ENCODE peak calls at places on chromosomes 7 and 10, in nine cellular contexts. J is brain microvascular endothelial cell, E is PC-9, P is cardiac muscle cell, V is fibroblast of lung, X is OCI-LY7, B is neuronal stem cell, N is uterus, F is gastrocnemius medialis. K is an unnamed sample.

GRCh38 chr7:2709553-2710165 is 21.7 kb downstream of the AMZ1 start:
- DNase-seq in J (no peak), E (no peak), P (peak; percentile 59), V (peak; percentile 40), X (peak; percentile 92), B (peak; percentile 62), N (peak; percentile 57), F (no peak), K (no peak)

GRCh38 chr7:159143780-159144755 is 599 bp downstream of the VIPR2 start:
- DNase-seq in J (no peak), E (no peak), P (no peak), V (no peak), X (no peak), B (peak; percentile 23), N (peak; percentile 52), F (no peak), K (no peak)

GRCh38 chr7:65411249-65411648 is 37.6 kb downstream of the ZNF92 start:
- DNase-seq in J (no peak), E (no peak), P (no peak), V (no peak), X (no peak), B (no peak), N (no peak), F (no peak), K (no peak)

GRCh38 chr7:46603780-46604725 is 683.0 kb upstream of the IGFBP3 start:
- DNase-seq in J (peak; percentile 91), E (no peak), P (peak; percentile 93), V (peak; percentile 95), X (no peak), B (no peak), N (peak; percentile 86), F (peak; percentile 93), K (peak; percentile 90)

GRCh38 chr7:29852457-29852856 is 46.1 kb downstream of the WIPF3 start:
- DNase-seq in J (no peak), E (peak; percentile 74), P (no peak), V (no peak), X (no peak), B (no peak), N (no peak), F (peak; percentile 32), K (no peak)

GRCh38 chr7:33195264-33195663 is 65.9 kb downstream of the BBS9 start:
- DNase-seq in J (peak; percentile 84), E (peak; percentile 47), P (peak; percentile 91), V (peak; percentile 60), X (no peak), B (no peak), N (no peak), F (no peak), K (no peak)

GRCh38 chr10:132836832-132837540 is 51.0 kb upstream of the NKX6-2 start:
- DNase-seq in J (no peak), E (no peak), P (peak; percentile 40), V (peak; percentile 29), X (peak; percentile 42), B (peak; percentile 57), N (peak; percentile 25), F (no peak), K (no peak)

GRCh38 chr10:57785546-57785945 is 482.1 kb downstream of the IPMK start:
- DNase-seq in J (no peak), E (peak; percentile 58), P (no peak), V (no peak), X (no peak), B (no peak), N (no peak), F (no peak), K (no peak)

GRCh38 chr10:28181478-28182096 is 121.3 kb downstream of the MPP7 start:
- DNase-seq in J (no peak), E (no peak), P (no peak), V (peak; percentile 16), X (no peak), B (no peak), N (no peak), F (no peak), K (no peak)

GRCh38 chr10:36173364-36173763 is 531.3 kb upstream of the FZD8 start:
- DNase-seq in J (peak; percentile 22), E (no peak), P (peak; percentile 45), V (no peak), X (no peak), B (no peak), N (no peak), F (no peak), K (no peak)

GRCh38 chr7:132092106-132092505 is 484.2 kb downstream of the PLXNA4 start:
- DNase-seq in J (no peak), E (peak; percentile 51), P (no peak), V (no peak), X (no peak), B (no peak), N (no peak), F (no peak), K (no peak)

GRCh38 chr7:87369216-87369615 is 23.8 kb downstream of the CROT start:
- DNase-seq in J (no peak), E (no peak), P (no peak), V (no peak), X (no peak), B (no peak), N (no peak), F (no peak), K (no peak)

GRCh38 chr10:25465582-25466372 is 291.0 kb downstream of the GPR158 start:
- DNase-seq in J (no peak), E (peak; percentile 59), P (no peak), V (no peak), X (no peak), B (no peak), N (no peak), F (no peak), K (no peak)

GRCh38 chr7:151900591-151901312 is 23.8 kb upstream of the PRKAG2 start:
- DNase-seq in J (no peak), E (no peak), P (peak; percentile 10), V (no peak), X (no peak), B (no peak), N (no peak), F (no peak), K (no peak)

GRCh38 chr7:8822595-8822994 is 389.2 kb downstream of the NXPH1 start:
- DNase-seq in J (no peak), E (no peak), P (no peak), V (no peak), X (no peak), B (no peak), N (no peak), F (no peak), K (no peak)

GRCh38 chr7:151431768-151432311 is 8.1 kb downstream of the CRYGN start:
- DNase-seq in J (no peak), E (no peak), P (no peak), V (no peak), X (no peak), B (no peak), N (no peak), F (no peak), K (no peak)

GRCh38 chr10:129951251-129951808 is 12.7 kb downstream of the EBF3 start:
- DNase-seq in J (no peak), E (no peak), P (peak; percentile 70), V (no peak), X (no peak), B (no peak), N (peak; percentile 9), F (no peak), K (no peak)

GRCh38 chr10:129951841-129952240 is 12.2 kb downstream of the EBF3 start:
- DNase-seq in J (no peak), E (no peak), P (no peak), V (no peak), X (no peak), B (no peak), N (no peak), F (no peak), K (no peak)

GRCh38 chr10:129950651-129951050 is 13.4 kb downstream of the EBF3 start:
- DNase-seq in J (no peak), E (no peak), P (no peak), V (no peak), X (no peak), B (no peak), N (no peak), F (no peak), K (no peak)

GRCh38 chr10:129946868-129947267 is 17.2 kb downstream of the EBF3 start:
- DNase-seq in J (no peak), E (no peak), P (no peak), V (no peak), X (no peak), B (no peak), N (no peak), F (no peak), K (no peak)

GRCh38 chr10:129949411-129950335 is 14.4 kb downstream of the EBF3 start:
- DNase-seq in J (no peak), E (no peak), P (peak; percentile 92), V (peak; percentile 47), X (no peak), B (peak; percentile 21), N (peak; percentile 22), F (peak; percentile 43), K (no peak)
- H3K4me3 ChIP-seq in J (no peak overlapping the region), E (no peak overlapping the region), P (no peak overlapping the region), V (no peak overlapping the region), X (no peak overlapping the region), B (no peak overlapping the region), N (no peak overlapping the region), F (peak overlapping the region; percentile 10), K (no peak overlapping the region)

GRCh38 chr7:81641873-81642272 is 128.0 kb downstream of the HGF start:
- DNase-seq in J (no peak), E (no peak), P (no peak), V (no peak), X (no peak), B (no peak), N (no peak), F (no peak), K (no peak)
- H3K36me3 ChIP-seq in J (no peaks in the 10 kb centered on the region), E (no peaks in the 10 kb centered on the region), P (no peaks in the 10 kb centered on the region), V (no peaks in the 10 kb centered on the region), X (no peaks in the 10 kb centered on the region), B (no peaks in the 10 kb centered on the region), N (no peaks in the 10 kb centered on the region), F (no peaks in the 10 kb centered on the region), K (no peaks in the 10 kb centered on the region)

DNA sequence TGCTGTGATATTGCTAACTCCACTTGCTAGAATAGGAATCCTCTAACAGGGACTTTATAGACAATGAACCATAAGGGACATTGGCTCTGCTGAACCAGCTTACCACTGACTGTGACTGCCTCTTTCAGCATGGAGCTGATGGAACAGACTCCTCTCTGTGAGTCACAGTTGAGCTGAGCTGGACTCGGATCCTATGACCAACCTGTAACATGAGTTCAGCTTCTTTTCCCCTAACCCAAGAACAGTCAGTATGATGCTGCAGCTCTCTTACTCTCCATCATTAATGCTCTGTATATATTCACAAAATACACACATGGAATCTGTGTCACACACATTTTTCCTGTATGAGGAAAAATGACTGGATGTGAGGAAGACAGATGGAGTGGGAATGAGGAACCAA is 177.9 kb upstream of the BET1 start:
- DNase-seq in J (peak; percentile 90), E (no peak), P (peak; percentile 57), V (peak; percentile 80), X (no peak), B (no peak), N (no peak), F (no peak), K (no peak)
- H3K4me3 ChIP-seq in J (no peak overlapping the region), E (no peak overlapping the region), P (no peak overlapping the region), V (no peak overlapping the region), X (no peak overlapping the region), B (no peak overlapping the region), N (no peak overlapping the region), F (no peak overlapping the region), K (no peak overlapping the region)

DNA sequence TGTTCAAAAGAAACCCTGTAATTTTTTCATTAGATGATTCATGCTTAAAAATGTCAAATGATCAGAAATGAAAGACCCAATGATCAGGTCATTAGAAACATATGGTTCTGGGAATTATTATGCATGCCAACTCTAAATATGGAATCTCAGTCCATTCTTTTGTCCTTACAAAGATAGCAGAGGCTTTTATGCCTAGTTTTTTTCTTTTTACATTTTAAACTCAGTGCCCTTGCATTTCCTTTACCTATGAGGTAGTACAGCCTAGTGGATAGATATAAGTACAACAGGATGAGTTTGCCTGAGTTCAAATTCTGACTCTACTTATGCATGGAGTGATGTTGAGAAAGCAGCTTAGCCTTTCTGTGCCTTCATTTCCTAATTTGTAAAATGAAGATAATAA is 392.9 kb downstream of the SUGCT start:
- DNase-seq in J (no peak), E (no peak), P (no peak), V (no peak), X (no peak), B (no peak), N (no peak), F (no peak), K (no peak)
- H3K36me3 ChIP-seq in J (no peaks in the 10 kb centered on the region), E (no peaks in the 10 kb centered on the region), P (no peaks in the 10 kb centered on the region), V (no peaks in the 10 kb centered on the region), X (no peaks in the 10 kb centered on the region), B (no peaks in the 10 kb centered on the region), N (no peaks in the 10 kb centered on the region), F (no peaks in the 10 kb centered on the region), K (no peaks in the 10 kb centered on the region)